ENCODE peak calls at places on chromosome 1, in six cellular contexts. C is lung, N is PC-3, X is left ventricle myocardium inferior, P is body of pancreas, W is hepatocyte. D is an unnamed sample.

GRCh38 chr1:75615664-75616435 is 4.9 kb upstream of the SLC44A5 start:
- DNase-seq in C (peak), N (peak), X (peak), P (peak), W (peak), D (no peak)

GRCh38 chr1:27915082-27915575 is 19.7 kb upstream of the SMPDL3B start:
- DNase-seq in C (no peak), N (no peak), X (no peak), P (no peak), W (no peak), D (no peak)

GRCh38 chr1:176696109-176696508 is 233.1 kb downstream of the PAPPA2 start:
- DNase-seq in C (no peak), N (peak), X (no peak), P (peak), W (peak), D (peak)

GRCh38 chr1:61050541-61051454 is 31.6 kb upstream of the NFIA start:
- DNase-seq in C (peak), N (peak), X (peak), P (peak), W (peak), D (no peak)

GRCh38 chr1:181936768-181937581 is 124.5 kb downstream of the ZNF648 start:
- DNase-seq in C (peak), N (peak), X (no peak), P (peak), W (peak), D (peak)

GRCh38 chr1:201499191-201499590 is 7.7 kb downstream of the CSRP1 start:
- DNase-seq in C (no peak), N (no peak), X (no peak), P (no peak), W (no peak), D (no peak)

GRCh38 chr1:167837334-167837733 is 76.6 kb downstream of the ADCY10 start:
- DNase-seq in C (no peak), N (no peak), X (no peak), P (no peak), W (no peak), D (no peak)

GRCh38 chr1:1306070-1306660 is 1.6 kb downstream of the ACAP3 start:
- DNase-seq in C (no peak), N (no peak), X (no peak), P (no peak), W (no peak), D (no peak)

GRCh38 chr1:70656371-70656770 is 245.3 kb downstream of the CTH start:
- DNase-seq in C (no peak), N (no peak), X (no peak), P (no peak), W (no peak), D (no peak)

GRCh38 chr1:234114648-234115307 is 210.3 kb downstream of the SLC35F3 start:
- DNase-seq in C (no peak), N (peak), X (no peak), P (peak), W (peak), D (peak)

GRCh38 chr1:90919190-90919719 is 102.6 kb downstream of the ZNF644 start:
- DNase-seq in C (no peak), N (no peak), X (no peak), P (no peak), W (no peak), D (no peak)

GRCh38 chr1:12185036-12185435 is 18.2 kb downstream of the TNFRSF1B start:
- DNase-seq in C (no peak), N (no peak), X (no peak), P (no peak), W (no peak), D (no peak)

GRCh38 chr1:46623733-46624695 is 7.4 kb upstream of the MOB3C start:
- DNase-seq in C (no peak), N (no peak), X (no peak), P (no peak), W (peak), D (no peak)

GRCh38 chr1:81758213-81758612 is 42.5 kb upstream of the ADGRL2 start:
- DNase-seq in C (no peak), N (peak), X (no peak), P (no peak), W (peak), D (no peak)

GRCh38 chr1:65813956-65814355 is 21.3 kb downstream of the PDE4B start:
- DNase-seq in C (no peak), N (peak), X (no peak), P (no peak), W (no peak), D (no peak)

GRCh38 chr1:54904476-54905048 is 17.6 kb upstream of the DHCR24 start:
- DNase-seq in C (no peak), N (peak), X (no peak), P (no peak), W (no peak), D (peak)

GRCh38 chr1:63545780-63546179 is 22.5 kb downstream of the EFCAB7 start:
- DNase-seq in C (no peak), N (peak), X (no peak), P (no peak), W (no peak), D (no peak)

GRCh38 chr1:199512037-199512710 is 515.3 kb upstream of the NR5A2 start:
- DNase-seq in C (no peak), N (no peak), X (no peak), P (no peak), W (no peak), D (peak)

GRCh38 chr1:52511851-52512615 is 40.9 kb downstream of the TUT4 start:
- DNase-seq in C (no peak), N (no peak), X (no peak), P (no peak), W (no peak), D (no peak)
- H3K4me3 ChIP-seq in C (no peak), N (no peak), X (no peak), P (no peak), W (no peak), D (no peak)

GRCh38 chr1:32372149-32372756 is 9.9 kb downstream of the TSSK3 start:
- DNase-seq in C (no peak), N (peak), X (no peak), P (no peak), W (no peak), D (no peak)
- TF ChIP-seq CTCF in C (no peak), N (peak), X (no peak), P (no peak), W (no peak), D (no peak)

DNA sequence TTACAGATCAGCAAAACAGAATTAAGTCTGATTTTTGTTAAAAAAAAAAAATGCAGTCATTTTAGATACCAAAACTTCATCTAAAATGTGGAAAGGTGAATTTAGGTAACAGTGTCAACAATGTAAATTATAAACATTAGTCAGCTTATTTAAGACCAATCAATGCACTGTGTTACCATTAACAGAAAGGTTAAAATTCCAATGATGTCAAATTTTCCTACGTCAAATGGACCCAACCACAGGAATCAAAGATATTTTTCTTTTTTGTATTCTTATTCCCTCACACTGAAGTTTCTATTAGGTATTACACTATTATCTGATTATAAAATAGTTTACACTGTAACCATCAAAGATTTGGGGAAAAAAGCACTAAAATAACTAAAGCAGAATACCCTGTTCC is 6.5 kb downstream of the ARHGAP29 start:
- DNase-seq in C (no peak), N (no peak), X (no peak), P (no peak), W (no peak), D (no peak)
- H3K4me3 ChIP-seq in C (no peak), N (peak), X (peak), P (no peak), W (no peak), D (no peak)

GRCh38 chr1:227795732-227796131 is 19.7 kb upstream of the PRSS38 start:
- DNase-seq in C (no peak), N (no peak), X (no peak), P (no peak), W (no peak), D (no peak)
- TF ChIP-seq CTCF in C (no peak), N (no peak), X (no peak), P (no peak), W (no peak), D (no peak)

GRCh38 chr1:112509005-112509659 is 367 bp downstream of the WNT2B start:
- DNase-seq in C (no peak), N (no peak), X (no peak), P (peak), W (peak), D (no peak)
- H3K4me3 ChIP-seq in C (peak), N (peak), X (peak), P (peak), W (peak), D (peak)

GRCh38 chr1:119228318-119228717 is 87.9 kb upstream of the WARS2 start:
- DNase-seq in C (no peak), N (no peak), X (no peak), P (no peak), W (peak), D (no peak)

GRCh38 chr1:119227446-119227845 is 87.0 kb upstream of the WARS2 start:
- DNase-seq in C (no peak), N (no peak), X (no peak), P (no peak), W (no peak), D (no peak)

GRCh38 chr1:119225270-119225669 is 84.8 kb upstream of the WARS2 start:
- DNase-seq in C (no peak), N (no peak), X (no peak), P (no peak), W (no peak), D (no peak)

GRCh38 chr1:119226880-119227279 is 86.4 kb upstream of the WARS2 start:
- DNase-seq in C (no peak), N (no peak), X (no peak), P (no peak), W (no peak), D (no peak)

DNA sequence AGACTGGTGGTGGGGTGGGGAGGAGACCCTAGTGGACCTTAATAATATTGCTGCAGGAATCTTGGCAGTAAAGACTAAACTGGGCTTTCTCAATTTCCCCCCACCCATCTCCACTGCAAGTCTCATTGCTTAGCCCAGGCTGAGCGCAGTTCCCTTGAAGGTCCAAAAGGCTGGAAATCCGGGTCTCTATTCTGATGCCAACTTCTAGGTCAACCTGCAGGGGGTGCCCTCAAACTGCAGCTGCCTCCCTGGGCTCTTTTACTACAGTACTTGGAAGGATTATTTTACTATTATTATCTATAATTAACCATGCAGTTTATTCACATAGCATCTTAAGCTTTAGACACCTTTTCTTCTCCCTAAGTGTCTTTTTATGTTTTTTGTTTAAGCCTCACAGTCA is 85.4 kb upstream of the WARS2 start:
- DNase-seq in C (no peak), N (no peak), X (no peak), P (no peak), W (no peak), D (no peak)
- TF ChIP-seq CTCF in C (no peak), N (peak), X (no peak), P (no peak), W (no peak), D (peak)